ENCODE peak calls at places on chromosomes 11 and 22, in four cellular contexts. One of them, this sample, is unnamed.

GRCh38 chr11:123505546-123506299 is 75.7 kb downstream of the GRAMD1B start:
- DNase-seq in K562: no peak
- DNase-seq in prostate gland: no peak
- DNase-seq in spleen: no peak
- DNase-seq in this sample: no peak

GRCh38 chr22:19868773-19869471 is 14.2 kb upstream of the GNB1L start:
- DNase-seq in prostate gland: no peak
- DNase-seq in K562: no peak
- DNase-seq in spleen: peak
- DNase-seq in this sample: no peak

GRCh38 chr11:63694518-63694917 is 13.2 kb downstream of the RTN3 start:
- DNase-seq in prostate gland: no peak
- DNase-seq in K562: no peak
- DNase-seq in spleen: no peak
- DNase-seq in this sample: no peak

GRCh38 chr11:61152816-61153592 is 8.2 kb downstream of the VPS37C start:
- DNase-seq in prostate gland: no peak
- DNase-seq in spleen: peak
- DNase-seq in K562: no peak
- DNase-seq in this sample: no peak

GRCh38 chr22:18966748-18967147 is 30.7 kb upstream of the PRODH start:
- DNase-seq in spleen: peak
- DNase-seq in K562: no peak
- DNase-seq in prostate gland: no peak
- DNase-seq in this sample: no peak

GRCh38 chr11:26062665-26063064 is 269.3 kb upstream of the ANO3 start:
- DNase-seq in K562: no peak
- DNase-seq in spleen: no peak
- DNase-seq in prostate gland: no peak
- DNase-seq in this sample: no peak

GRCh38 chr11:30128269-30128932 is 102.4 kb upstream of the FSHB start:
- DNase-seq in spleen: no peak
- DNase-seq in prostate gland: peak
- DNase-seq in K562: peak
- DNase-seq in this sample: no peak

GRCh38 chr22:19036523-19037273 is 85.5 kb downstream of the DGCR2 start:
- DNase-seq in prostate gland: no peak
- DNase-seq in spleen: no peak
- DNase-seq in K562: no peak
- DNase-seq in this sample: no peak

GRCh38 chr22:17853066-17853465 is 78.8 kb upstream of the BID start:
- DNase-seq in spleen: no peak
- DNase-seq in prostate gland: no peak
- DNase-seq in K562: no peak
- DNase-seq in this sample: no peak

GRCh38 chr11:2301631-2302272 is at the start of the genes C11orf21 and TSPAN32:
- DNase-seq in K562: peak
- DNase-seq in spleen: peak
- DNase-seq in prostate gland: no peak
- DNase-seq in this sample: no peak

GRCh38 chr11:48093795-48094642 is 113.7 kb downstream of the PTPRJ start:
- DNase-seq in spleen: no peak
- DNase-seq in prostate gland: no peak
- DNase-seq in K562: no peak
- DNase-seq in this sample: no peak
- TF ChIP-seq POLR2AphosphoS5 in spleen: no peak
- TF ChIP-seq POLR2AphosphoS5 in prostate gland: no peak
- TF ChIP-seq POLR2AphosphoS5 in K562: no peak
- TF ChIP-seq POLR2AphosphoS5 in this sample: no peak

GRCh38 chr22:27796118-27796517 is 5.4 kb downstream of the MN1 start:
- DNase-seq in spleen: no peak
- DNase-seq in K562: no peak
- DNase-seq in prostate gland: no peak
- DNase-seq in this sample: no peak

GRCh38 chr22:27796829-27797792 is 4.4 kb downstream of the MN1 start:
- DNase-seq in spleen: no peak
- DNase-seq in prostate gland: no peak
- DNase-seq in K562: no peak
- DNase-seq in this sample: no peak

GRCh38 chr22:27792452-27793165 is 8.9 kb downstream of the MN1 start:
- DNase-seq in K562: no peak
- DNase-seq in prostate gland: no peak
- DNase-seq in spleen: no peak
- DNase-seq in this sample: no peak

GRCh38 chr22:27794244-27794643 is 7.3 kb downstream of the MN1 start:
- DNase-seq in spleen: no peak
- DNase-seq in prostate gland: no peak
- DNase-seq in K562: no peak
- DNase-seq in this sample: no peak

DNA sequence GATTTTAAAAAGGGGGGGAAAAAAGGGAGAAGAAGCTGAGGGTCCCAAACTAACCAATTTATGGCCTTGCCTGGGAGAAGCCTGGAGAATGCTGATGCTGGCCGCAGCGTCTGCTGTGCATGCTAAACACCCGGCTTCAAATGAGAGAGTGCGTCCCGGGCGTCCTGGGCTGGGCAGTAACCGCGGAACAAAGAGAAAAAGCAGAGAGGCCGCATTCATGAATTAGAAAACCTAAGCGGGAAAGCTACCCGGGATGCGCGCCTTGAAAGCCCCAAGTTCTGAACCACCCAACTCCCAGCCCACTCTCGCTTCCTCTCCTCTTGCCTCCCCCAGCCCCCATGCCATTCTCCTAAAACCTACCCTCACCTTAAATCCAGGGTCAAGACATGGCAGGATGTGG is 6.5 kb downstream of the MN1 start:
- DNase-seq in K562: no peak
- DNase-seq in prostate gland: no peak
- DNase-seq in spleen: no peak
- DNase-seq in this sample: no peak
- H3K4me3 ChIP-seq in K562: no peak
- H3K4me3 ChIP-seq in prostate gland: no peak
- H3K4me3 ChIP-seq in spleen: no peak
- H3K4me3 ChIP-seq in this sample: no peak

DNA sequence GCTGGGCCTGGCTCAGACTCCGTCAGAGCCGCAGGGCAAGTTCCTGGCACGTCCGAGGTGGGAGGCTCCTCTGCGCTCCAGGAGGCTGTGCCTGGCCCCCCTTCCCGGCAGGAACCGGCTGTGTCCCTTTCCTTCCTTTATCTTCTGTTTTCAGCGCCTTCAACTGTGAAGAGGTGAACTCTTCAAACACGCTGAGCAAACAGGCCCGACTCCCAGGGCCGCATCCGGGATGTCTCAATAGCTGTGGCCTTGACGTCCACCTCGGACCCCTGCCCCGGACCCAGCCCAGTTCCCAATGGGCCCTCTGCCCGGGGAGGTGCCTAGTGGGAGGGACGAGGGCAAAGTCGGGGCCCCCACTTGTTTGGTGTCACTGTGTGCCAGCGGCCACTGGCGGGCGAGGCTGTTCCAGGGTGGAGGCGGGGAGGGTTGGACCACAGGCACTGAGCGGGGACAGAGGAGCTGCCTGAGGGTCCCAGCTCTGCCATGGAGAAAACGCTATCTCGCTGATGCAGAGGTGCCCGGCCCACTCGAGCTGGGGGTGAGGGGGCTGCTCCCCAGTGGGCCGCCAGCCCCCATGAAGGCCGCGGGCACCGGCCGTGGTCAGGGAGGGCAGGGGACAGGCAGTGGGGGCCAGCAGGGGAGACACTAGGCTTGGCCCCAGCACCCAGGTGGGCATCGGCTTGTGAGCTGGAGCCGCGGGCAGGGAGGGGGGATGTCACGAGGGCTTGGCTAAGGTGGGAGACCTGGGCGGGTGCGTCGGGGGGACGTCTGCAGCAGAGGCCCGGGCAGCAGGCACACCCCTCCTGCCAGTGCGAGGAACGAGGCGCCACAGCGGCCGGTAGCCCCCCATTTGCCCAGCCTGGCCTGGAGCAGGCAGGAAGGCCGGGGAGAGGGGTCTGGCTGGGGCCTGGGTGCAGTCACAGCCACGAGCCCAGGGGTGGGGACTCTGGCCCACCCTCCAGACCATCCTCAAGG is 2.7 kb upstream of the MUC5B start:
- DNase-seq in prostate gland: peak
- DNase-seq in spleen: peak
- DNase-seq in K562: no peak
- DNase-seq in this sample: no peak
- TF ChIP-seq POLR2AphosphoS5 in prostate gland: peak
- TF ChIP-seq POLR2AphosphoS5 in spleen: peak
- TF ChIP-seq POLR2AphosphoS5 in K562: no peak
- TF ChIP-seq POLR2AphosphoS5 in this sample: no peak

GRCh38 chr22:41688365-41689211 is at the start of gene SNU13:
- DNase-seq in prostate gland: peak
- DNase-seq in spleen: peak
- DNase-seq in K562: peak
- DNase-seq in this sample: peak
- H3K4me3 ChIP-seq in prostate gland: peak
- H3K4me3 ChIP-seq in spleen: peak
- H3K4me3 ChIP-seq in K562: peak
- H3K4me3 ChIP-seq in this sample: peak

GRCh38 chr22:41657709-41658108 is 31.0 kb downstream of the SNU13 start:
- DNase-seq in K562: no peak
- DNase-seq in spleen: no peak
- DNase-seq in prostate gland: no peak
- DNase-seq in this sample: no peak
- TF ChIP-seq POLR2AphosphoS5 in K562: no peak
- TF ChIP-seq POLR2AphosphoS5 in spleen: peak
- TF ChIP-seq POLR2AphosphoS5 in prostate gland: no peak
- TF ChIP-seq POLR2AphosphoS5 in this sample: no peak

DNA sequence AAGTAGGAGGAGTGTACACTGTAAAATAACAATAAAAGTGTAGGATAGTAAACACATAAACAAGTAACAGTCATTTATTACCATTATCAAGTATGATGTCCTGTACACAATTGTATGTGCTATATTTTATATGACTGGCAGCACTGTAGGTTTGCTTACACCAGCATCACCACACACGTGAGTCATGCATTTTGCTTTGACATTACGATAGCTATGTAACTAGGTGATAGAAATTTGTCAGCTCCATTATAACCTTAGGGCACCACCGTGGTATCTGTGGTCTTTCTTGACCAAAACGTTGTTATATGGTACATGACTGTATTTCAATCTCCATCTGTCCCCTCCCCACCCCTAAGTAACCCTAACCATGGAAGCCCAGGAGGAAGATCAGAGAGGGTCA is 1.1 kb downstream of the DNAL4 start:
- DNase-seq in K562: peak
- DNase-seq in prostate gland: no peak
- DNase-seq in spleen: no peak
- DNase-seq in this sample: no peak
- H3K4me3 ChIP-seq in K562: peak
- H3K4me3 ChIP-seq in prostate gland: no peak
- H3K4me3 ChIP-seq in spleen: no peak
- H3K4me3 ChIP-seq in this sample: peak

GRCh38 chr11:110301577-110301976 is 5.2 kb upstream of the RDX start:
- DNase-seq in K562: no peak
- DNase-seq in spleen: no peak
- DNase-seq in prostate gland: no peak
- DNase-seq in this sample: no peak
- TF ChIP-seq POLR2AphosphoS5 in K562: no peak
- TF ChIP-seq POLR2AphosphoS5 in spleen: no peak
- TF ChIP-seq POLR2AphosphoS5 in prostate gland: no peak
- TF ChIP-seq POLR2AphosphoS5 in this sample: no peak

DNA sequence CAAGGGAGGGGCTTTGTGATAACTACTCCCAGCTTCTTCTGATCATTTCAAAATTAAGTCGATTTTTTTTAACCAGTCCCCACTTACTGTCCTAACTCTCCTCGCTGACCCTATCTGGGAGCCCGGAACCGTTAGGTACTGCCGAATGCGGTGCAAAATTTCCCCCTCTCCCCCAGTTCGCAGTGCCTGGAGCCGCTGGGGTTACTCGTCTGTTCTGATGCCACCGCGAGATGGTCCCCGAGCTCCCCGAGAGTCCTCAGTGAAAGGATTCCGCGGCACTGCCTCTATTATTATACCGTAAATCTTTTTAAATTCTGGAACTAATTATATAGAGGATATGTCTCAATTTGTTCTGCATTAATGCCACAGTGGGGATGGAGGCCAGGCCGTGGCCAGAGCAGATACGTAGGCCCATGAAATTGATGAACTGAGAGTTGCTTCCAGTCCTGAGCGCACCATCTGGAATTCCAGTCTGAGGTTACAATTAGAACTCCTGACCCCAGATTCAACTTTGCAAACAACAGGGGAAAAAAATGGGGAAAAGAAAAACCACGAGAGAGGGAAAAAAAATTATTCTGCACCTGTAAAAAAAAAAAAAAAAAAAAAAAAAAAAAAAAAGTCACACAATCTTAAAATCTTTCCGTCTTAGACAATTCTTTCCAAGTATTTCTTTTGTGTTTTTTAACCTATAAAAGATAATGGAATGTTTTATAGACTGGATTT is 4.3 kb upstream of the WT1 start:
- DNase-seq in K562: no peak
- DNase-seq in spleen: no peak
- DNase-seq in prostate gland: no peak
- DNase-seq in this sample: no peak
- H3K4me3 ChIP-seq in K562: no peak
- H3K4me3 ChIP-seq in spleen: no peak
- H3K4me3 ChIP-seq in prostate gland: no peak
- H3K4me3 ChIP-seq in this sample: no peak

GRCh38 chr22:33328789-33329296 is 270.7 kb upstream of the SYN3 start:
- DNase-seq in K562: no peak
- DNase-seq in prostate gland: no peak
- DNase-seq in spleen: no peak
- DNase-seq in this sample: no peak
- TF ChIP-seq POLR2AphosphoS5 in K562: no peak
- TF ChIP-seq POLR2AphosphoS5 in prostate gland: no peak
- TF ChIP-seq POLR2AphosphoS5 in spleen: no peak
- TF ChIP-seq POLR2AphosphoS5 in this sample: no peak

GRCh38 chr11:133946018-133946417 is 10.8 kb downstream of the IGSF9B start:
- DNase-seq in K562: no peak
- DNase-seq in prostate gland: no peak
- DNase-seq in spleen: no peak
- DNase-seq in this sample: no peak
- H3K4me3 ChIP-seq in K562: no peak
- H3K4me3 ChIP-seq in prostate gland: no peak
- H3K4me3 ChIP-seq in spleen: no peak
- H3K4me3 ChIP-seq in this sample: no peak

This sample was measured in Panc1.